ENCODE peak calls at places on chromosome 3, in five cellular contexts. A is cardiac muscle cell, R is heart left ventricle, L is PC-3, X is AG09309. J is an unnamed sample.

GRCh38 chr3:37628711-37629301 is 232.9 kb upstream of the CTDSPL start:
- DNase-seq in A (no peak), R (no peak), L (no peak), X (no peak), J (no peak)

GRCh38 chr3:71998995-71999673 is 214.2 kb upstream of the PROK2 start:
- DNase-seq in A (peak), R (no peak), L (peak), X (peak), J (no peak)

GRCh38 chr3:11477286-11477935 is 166.3 kb downstream of the VGLL4 start:
- DNase-seq in A (peak), R (no peak), L (peak), X (peak), J (no peak)

GRCh38 chr3:174659516-174659915 is 199.6 kb upstream of the NAALADL2 start:
- DNase-seq in A (no peak), R (no peak), L (no peak), X (no peak), J (no peak)

GRCh38 chr3:64445318-64446300 is 220.3 kb upstream of the PRICKLE2 start:
- DNase-seq in A (peak), R (no peak), L (no peak), X (no peak), J (peak)

GRCh38 chr3:194690501-194691372 is 5.1 kb downstream of the FAM43A start:
- DNase-seq in A (peak), R (no peak), L (peak), X (no peak), J (no peak)

GRCh38 chr3:123980539-123980938 is 11.4 kb downstream of the ROPN1 start:
- DNase-seq in A (no peak), R (no peak), L (no peak), X (no peak), J (no peak)

GRCh38 chr3:114718897-114719208 is 425.0 kb downstream of the TIGIT start:
- DNase-seq in A (no peak), R (no peak), L (no peak), X (no peak), J (no peak)

GRCh38 chr3:124877617-124878016 is 9.5 kb downstream of the ITGB5 start:
- DNase-seq in A (no peak), R (no peak), L (no peak), X (no peak), J (no peak)

GRCh38 chr3:13397316-13397715 is 22.8 kb downstream of the NUP210 start:
- DNase-seq in A (no peak), R (no peak), L (no peak), X (no peak), J (no peak)

GRCh38 chr3:13394363-13394762 is 25.8 kb downstream of the NUP210 start:
- DNase-seq in A (no peak), R (no peak), L (no peak), X (no peak), J (no peak)

GRCh38 chr3:13389378-13389777 is 30.7 kb downstream of the NUP210 start:
- DNase-seq in A (no peak), R (no peak), L (no peak), X (no peak), J (no peak)

GRCh38 chr3:13391308-13391707 is 28.8 kb downstream of the NUP210 start:
- DNase-seq in A (no peak), R (no peak), L (no peak), X (no peak), J (no peak)

GRCh38 chr3:13393427-13394360 is 26.4 kb downstream of the NUP210 start:
- DNase-seq in A (no peak), R (no peak), L (no peak), X (no peak), J (no peak)
- TF ChIP-seq CTCF in A (no peak), R (no peak), L (no peak), X (no peak), J (no peak)

GRCh38 chr3:42819351-42819965 is 10.2 kb downstream of the ACKR2 start:
- DNase-seq in A (no peak), R (no peak), L (peak), X (no peak), J (no peak)
- TF ChIP-seq CTCF in A (no peak), R (no peak), L (no peak), X (no peak), J (no peak)

GRCh38 chr3:138031536-138031935 is 21.6 kb downstream of the CLDN18 start:
- DNase-seq in A (no peak), R (no peak), L (no peak), X (no peak), J (no peak)
- TF ChIP-seq CTCF in A (no peak), R (no peak), L (no peak), X (no peak), J (no peak)

GRCh38 chr3:51978143-51978502 is 3.3 kb downstream of the ABHD14A start:
- DNase-seq in A (no peak), R (no peak), L (no peak), X (no peak), J (no peak)

GRCh38 chr3:51974963-51975856 is at the start of gene ABHD14A:
- DNase-seq in A (peak), R (peak), L (peak), X (no peak), J (peak)

GRCh38 chr3:51977449-51978142 is 2.7 kb downstream of the ABHD14A start:
- DNase-seq in A (no peak), R (no peak), L (no peak), X (no peak), J (no peak)

GRCh38 chr3:51974277-51974962 is 444 bp upstream of the ABHD14A start:
- DNase-seq in A (peak), R (no peak), L (no peak), X (no peak), J (no peak)

GRCh38 chr3:51975857-51976549 is 1.1 kb downstream of the ABHD14A start:
- DNase-seq in A (peak), R (peak), L (peak), X (peak), J (peak)
- TF ChIP-seq CTCF in A (peak), R (peak), L (peak), X (no peak), J (no peak)

DNA sequence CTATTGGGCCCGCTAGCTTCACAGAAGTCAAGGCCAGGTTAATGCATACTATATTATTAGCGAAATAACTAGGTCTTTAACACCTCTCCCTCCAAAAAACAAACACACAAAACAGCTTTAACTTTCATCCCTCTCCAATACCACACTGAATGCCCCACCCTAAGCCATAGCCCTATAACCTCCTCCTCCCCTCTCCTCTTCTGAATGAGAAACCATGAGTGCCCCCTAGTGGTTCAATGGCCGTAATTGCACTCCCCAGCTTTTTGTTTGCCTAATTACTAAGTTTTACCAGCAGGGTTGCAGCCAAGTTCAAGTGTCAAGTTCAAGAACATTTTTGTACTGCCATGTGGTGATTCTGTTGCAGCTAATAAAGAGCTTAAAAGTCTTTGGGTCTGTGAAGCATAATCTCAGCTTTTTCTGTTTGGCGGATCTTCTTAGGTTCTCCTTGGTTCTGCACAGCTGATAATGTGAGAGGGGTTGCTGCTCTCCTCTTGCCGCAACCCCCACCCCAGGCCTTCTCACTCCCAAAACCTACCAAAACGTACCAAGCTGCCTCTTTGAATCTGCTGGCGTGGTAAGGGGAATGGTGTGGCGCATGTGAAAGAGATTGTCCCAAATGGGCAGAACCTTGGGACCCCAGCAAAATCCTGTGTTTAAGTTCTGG is 57.9 kb downstream of the RPL22L1 start:
- DNase-seq in A (peak), R (peak), L (peak), X (peak), J (peak)
- TF ChIP-seq CTCF in A (peak), R (peak), L (peak), X (peak), J (peak)

GRCh38 chr3:713225-713624 is 379.6 kb upstream of the CNTN6 start:
- DNase-seq in A (no peak), R (no peak), L (peak), X (no peak), J (no peak)
- TF ChIP-seq CTCF in A (no peak), R (no peak), L (no peak), X (no peak), J (no peak)

J was measured in GM13976.